ENCODE peak calls at places on chromosomes 13 and 19, in seven cellular contexts. One of them, this sample, is unnamed.

GRCh38 chr19:18453269-18454024 is 15.5 kb upstream of the ISYNA1 start:
- DNase-seq in lower lobe of right lung: no peak
- DNase-seq in RWPE1: no peak
- DNase-seq in ascending aorta: no peak
- DNase-seq in AG09319: no peak
- DNase-seq in left lung: no peak
- DNase-seq in CD8-positive, alpha-beta T cell: no peak
- DNase-seq in this sample: no peak

GRCh38 chr13:50309872-50310594 is 294.8 kb downstream of the KCNRG start:
- DNase-seq in lower lobe of right lung: no peak
- DNase-seq in CD8-positive, alpha-beta T cell: no peak
- DNase-seq in left lung: no peak
- DNase-seq in AG09319: no peak
- DNase-seq in ascending aorta: no peak
- DNase-seq in RWPE1: no peak
- DNase-seq in this sample: no peak

GRCh38 chr13:80665792-80666333 is 324.9 kb upstream of the SPRY2 start:
- DNase-seq in CD8-positive, alpha-beta T cell: no peak
- DNase-seq in lower lobe of right lung: no peak
- DNase-seq in RWPE1: no peak
- DNase-seq in left lung: no peak
- DNase-seq in AG09319: no peak
- DNase-seq in ascending aorta: no peak
- DNase-seq in this sample: no peak

GRCh38 chr13:50691682-50692263 is 151.7 kb downstream of the DLEU7 start:
- DNase-seq in ascending aorta: no peak
- DNase-seq in lower lobe of right lung: no peak
- DNase-seq in AG09319: no peak
- DNase-seq in left lung: no peak
- DNase-seq in CD8-positive, alpha-beta T cell: no peak
- DNase-seq in RWPE1: no peak
- DNase-seq in this sample: no peak

GRCh38 chr13:109964164-109964563 is 177.8 kb upstream of the IRS2 start:
- DNase-seq in left lung: no peak
- DNase-seq in RWPE1: no peak
- DNase-seq in AG09319: no peak
- DNase-seq in ascending aorta: no peak
- DNase-seq in CD8-positive, alpha-beta T cell: no peak
- DNase-seq in lower lobe of right lung: no peak
- DNase-seq in this sample: no peak

GRCh38 chr13:113592571-113592970 is 8.0 kb downstream of the TFDP1 start:
- DNase-seq in RWPE1: no peak
- DNase-seq in CD8-positive, alpha-beta T cell: peak
- DNase-seq in ascending aorta: peak
- DNase-seq in lower lobe of right lung: no peak
- DNase-seq in left lung: no peak
- DNase-seq in AG09319: no peak
- DNase-seq in this sample: no peak

GRCh38 chr19:31969955-31970545 is 375.4 kb upstream of the ZNF507 start:
- DNase-seq in ascending aorta: no peak
- DNase-seq in left lung: no peak
- DNase-seq in CD8-positive, alpha-beta T cell: no peak
- DNase-seq in lower lobe of right lung: no peak
- DNase-seq in AG09319: no peak
- DNase-seq in RWPE1: no peak
- DNase-seq in this sample: no peak

GRCh38 chr13:109272595-109273325 is 513.6 kb downstream of the IRS2 start:
- DNase-seq in RWPE1: no peak
- DNase-seq in ascending aorta: no peak
- DNase-seq in lower lobe of right lung: no peak
- DNase-seq in left lung: no peak
- DNase-seq in CD8-positive, alpha-beta T cell: no peak
- DNase-seq in AG09319: no peak
- DNase-seq in this sample: no peak

GRCh38 chr19:38800577-38801347 is 11.8 kb downstream of the LGALS7B start:
- DNase-seq in CD8-positive, alpha-beta T cell: no peak
- DNase-seq in lower lobe of right lung: no peak
- DNase-seq in left lung: no peak
- DNase-seq in RWPE1: no peak
- DNase-seq in AG09319: no peak
- DNase-seq in ascending aorta: no peak
- DNase-seq in this sample: no peak

GRCh38 chr19:38801359-38802095 is 11.2 kb downstream of the LGALS4 start:
- DNase-seq in left lung: no peak
- DNase-seq in RWPE1: no peak
- DNase-seq in CD8-positive, alpha-beta T cell: no peak
- DNase-seq in ascending aorta: no peak
- DNase-seq in AG09319: no peak
- DNase-seq in lower lobe of right lung: no peak
- DNase-seq in this sample: no peak

GRCh38 chr19:38806371-38806770 is 6.4 kb downstream of the LGALS4 start:
- DNase-seq in RWPE1: no peak
- DNase-seq in left lung: no peak
- DNase-seq in CD8-positive, alpha-beta T cell: no peak
- DNase-seq in lower lobe of right lung: no peak
- DNase-seq in AG09319: no peak
- DNase-seq in ascending aorta: no peak
- DNase-seq in this sample: no peak

GRCh38 chr19:38805180-38805579 is 7.6 kb downstream of the LGALS4 start:
- DNase-seq in AG09319: no peak
- DNase-seq in CD8-positive, alpha-beta T cell: no peak
- DNase-seq in ascending aorta: no peak
- DNase-seq in RWPE1: no peak
- DNase-seq in lower lobe of right lung: no peak
- DNase-seq in left lung: no peak
- DNase-seq in this sample: no peak

DNA sequence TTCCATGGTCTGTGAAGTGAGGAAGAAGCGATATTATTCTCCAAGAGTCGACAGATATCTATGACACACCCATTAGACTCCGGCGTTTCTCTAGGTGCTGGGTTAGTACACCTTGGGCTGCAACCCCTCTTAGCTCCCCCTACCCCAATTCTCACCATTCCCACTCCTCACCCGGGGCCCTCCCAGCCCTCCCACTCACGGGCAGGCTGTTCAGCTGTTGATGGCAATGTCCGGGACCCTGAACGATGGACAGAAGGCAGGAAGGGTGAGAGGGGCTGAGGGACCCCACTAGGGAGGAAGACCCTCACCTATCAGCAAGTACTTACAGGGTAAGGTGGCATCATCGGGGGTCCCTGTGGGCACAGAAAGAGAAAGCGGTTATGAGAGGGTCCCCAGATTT is 9.2 kb downstream of the LGALS4 start:
- DNase-seq in CD8-positive, alpha-beta T cell: no peak
- DNase-seq in ascending aorta: no peak
- DNase-seq in lower lobe of right lung: no peak
- DNase-seq in left lung: no peak
- DNase-seq in RWPE1: no peak
- DNase-seq in AG09319: no peak
- DNase-seq in this sample: no peak
- TF ChIP-seq CTCF in CD8-positive, alpha-beta T cell: no peak
- TF ChIP-seq CTCF in ascending aorta: no peak
- TF ChIP-seq CTCF in lower lobe of right lung: no peak
- TF ChIP-seq CTCF in left lung: no peak
- TF ChIP-seq CTCF in RWPE1: no peak
- TF ChIP-seq CTCF in AG09319: no peak
- TF ChIP-seq CTCF in this sample: no peak

DNA sequence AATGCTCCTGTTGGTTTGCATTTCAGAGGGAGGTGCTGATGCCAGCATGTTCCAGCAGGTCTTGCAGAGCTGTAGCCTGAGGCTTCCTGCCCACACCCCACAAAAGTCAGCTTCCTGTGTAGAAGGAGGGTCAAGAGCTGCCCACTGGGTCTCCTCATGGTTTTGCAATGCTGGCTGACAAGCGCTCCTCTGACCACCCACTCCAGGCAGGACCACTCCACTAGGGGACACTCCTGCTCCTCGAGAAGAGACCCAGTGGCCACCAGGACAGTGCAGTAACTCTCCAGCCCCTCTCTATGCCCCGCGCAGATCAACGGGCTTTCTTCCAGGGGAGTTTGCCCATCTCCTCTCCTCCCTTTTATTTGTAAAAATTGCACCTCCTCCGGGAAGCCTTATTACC is 72.9 kb upstream of the UQCRFS1 start:
- DNase-seq in lower lobe of right lung: no peak
- DNase-seq in RWPE1: no peak
- DNase-seq in CD8-positive, alpha-beta T cell: no peak
- DNase-seq in ascending aorta: no peak
- DNase-seq in AG09319: no peak
- DNase-seq in left lung: no peak
- DNase-seq in this sample: peak
- TF ChIP-seq CTCF in lower lobe of right lung: no peak
- TF ChIP-seq CTCF in RWPE1: no peak
- TF ChIP-seq CTCF in CD8-positive, alpha-beta T cell: no peak
- TF ChIP-seq CTCF in ascending aorta: no peak
- TF ChIP-seq CTCF in AG09319: peak
- TF ChIP-seq CTCF in left lung: no peak
- TF ChIP-seq CTCF in this sample: no peak

DNA sequence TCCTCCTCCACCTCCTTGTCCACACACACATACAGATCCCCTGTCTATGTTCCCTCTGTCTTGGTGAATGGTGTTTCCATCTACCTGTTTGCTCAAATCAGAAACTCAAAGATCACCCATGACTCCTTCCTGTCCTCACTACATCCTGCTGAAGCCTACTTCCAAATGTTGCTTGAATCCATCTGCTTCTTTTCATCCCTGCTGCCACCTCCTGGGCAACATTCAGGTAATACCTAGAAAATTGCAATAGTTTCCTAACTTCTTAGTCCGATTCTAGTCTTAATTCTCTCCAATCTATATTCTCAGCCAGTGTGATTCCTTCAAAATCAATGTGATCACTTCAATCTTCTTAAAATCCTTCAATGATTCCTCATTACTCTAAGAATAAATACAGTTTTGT is 155.5 kb upstream of the STARD13 start:
- DNase-seq in left lung: no peak
- DNase-seq in AG09319: no peak
- DNase-seq in CD8-positive, alpha-beta T cell: no peak
- DNase-seq in RWPE1: peak
- DNase-seq in lower lobe of right lung: no peak
- DNase-seq in ascending aorta: no peak
- DNase-seq in this sample: no peak
- TF ChIP-seq CTCF in left lung: no peak
- TF ChIP-seq CTCF in AG09319: peak
- TF ChIP-seq CTCF in CD8-positive, alpha-beta T cell: no peak
- TF ChIP-seq CTCF in RWPE1: no peak
- TF ChIP-seq CTCF in lower lobe of right lung: no peak
- TF ChIP-seq CTCF in ascending aorta: no peak
- TF ChIP-seq CTCF in this sample: no peak

DNA sequence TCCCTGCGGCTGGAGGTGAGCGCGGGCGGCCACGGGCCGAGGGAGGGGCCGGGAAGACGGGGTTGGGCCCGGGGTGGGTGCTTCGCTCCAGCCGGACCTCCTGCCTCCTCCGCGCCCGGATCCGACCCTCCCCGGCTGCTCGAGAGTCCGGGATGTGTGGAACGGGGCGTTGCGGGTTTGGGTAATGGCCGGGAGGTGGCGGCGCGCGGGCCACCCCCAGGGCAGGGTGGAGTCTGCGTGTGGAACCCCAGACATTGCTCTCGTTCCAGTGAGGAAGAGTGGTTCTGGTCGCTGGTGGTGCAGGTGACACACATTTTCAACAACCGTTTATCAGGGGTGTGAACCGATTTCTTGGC is 38.8 kb downstream of the ARHGEF7 start:
- DNase-seq in CD8-positive, alpha-beta T cell: no peak
- DNase-seq in left lung: peak
- DNase-seq in lower lobe of right lung: no peak
- DNase-seq in ascending aorta: peak
- DNase-seq in RWPE1: peak
- DNase-seq in AG09319: no peak
- DNase-seq in this sample: no peak
- TF ChIP-seq CTCF in CD8-positive, alpha-beta T cell: no peak
- TF ChIP-seq CTCF in left lung: peak
- TF ChIP-seq CTCF in lower lobe of right lung: no peak
- TF ChIP-seq CTCF in ascending aorta: peak
- TF ChIP-seq CTCF in RWPE1: no peak
- TF ChIP-seq CTCF in AG09319: peak
- TF ChIP-seq CTCF in this sample: no peak

GRCh38 chr13:44879452-44880058 is 109.7 kb downstream of the NUFIP1 start:
- DNase-seq in ascending aorta: peak
- DNase-seq in RWPE1: no peak
- DNase-seq in left lung: no peak
- DNase-seq in AG09319: peak
- DNase-seq in lower lobe of right lung: no peak
- DNase-seq in CD8-positive, alpha-beta T cell: no peak
- DNase-seq in this sample: no peak

GRCh38 chr13:44874176-44874575 is 115.1 kb downstream of the NUFIP1 start:
- DNase-seq in lower lobe of right lung: no peak
- DNase-seq in left lung: no peak
- DNase-seq in RWPE1: no peak
- DNase-seq in ascending aorta: peak
- DNase-seq in AG09319: no peak
- DNase-seq in CD8-positive, alpha-beta T cell: no peak
- DNase-seq in this sample: no peak

GRCh38 chr13:44874886-44875630 is 114.2 kb downstream of the NUFIP1 start:
- DNase-seq in left lung: no peak
- DNase-seq in lower lobe of right lung: no peak
- DNase-seq in ascending aorta: peak
- DNase-seq in CD8-positive, alpha-beta T cell: no peak
- DNase-seq in RWPE1: no peak
- DNase-seq in AG09319: no peak
- DNase-seq in this sample: no peak

GRCh38 chr13:44873486-44873885 is 115.8 kb downstream of the NUFIP1 start:
- DNase-seq in CD8-positive, alpha-beta T cell: no peak
- DNase-seq in ascending aorta: peak
- DNase-seq in lower lobe of right lung: no peak
- DNase-seq in AG09319: no peak
- DNase-seq in left lung: no peak
- DNase-seq in RWPE1: no peak
- DNase-seq in this sample: no peak

GRCh38 chr13:44876782-44877324 is 112.4 kb downstream of the NUFIP1 start:
- DNase-seq in lower lobe of right lung: no peak
- DNase-seq in left lung: no peak
- DNase-seq in CD8-positive, alpha-beta T cell: no peak
- DNase-seq in ascending aorta: peak
- DNase-seq in AG09319: no peak
- DNase-seq in RWPE1: no peak
- DNase-seq in this sample: no peak
- TF ChIP-seq CTCF in lower lobe of right lung: no peak
- TF ChIP-seq CTCF in left lung: peak
- TF ChIP-seq CTCF in CD8-positive, alpha-beta T cell: no peak
- TF ChIP-seq CTCF in ascending aorta: no peak
- TF ChIP-seq CTCF in AG09319: no peak
- TF ChIP-seq CTCF in RWPE1: no peak
- TF ChIP-seq CTCF in this sample: no peak

DNA sequence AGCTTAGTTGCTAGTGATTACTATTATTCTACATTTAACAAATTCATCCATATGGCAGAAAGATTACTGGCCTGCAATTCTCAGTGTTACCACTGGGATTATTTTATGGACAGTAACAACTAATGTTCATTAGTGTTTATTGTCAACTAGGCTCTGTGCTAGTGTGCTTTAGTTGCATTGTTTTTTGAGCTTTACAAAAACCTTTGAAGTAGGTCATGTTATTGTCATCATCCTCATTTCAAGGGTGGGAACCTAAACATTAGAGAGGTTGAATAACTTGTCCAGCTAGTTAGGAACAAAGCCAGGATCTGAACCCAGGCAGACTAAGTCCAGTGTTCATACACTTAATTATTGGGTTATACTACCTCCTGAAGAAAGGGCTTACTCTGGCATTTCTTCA is 27.8 kb upstream of the TDRD3 start:
- DNase-seq in CD8-positive, alpha-beta T cell: no peak
- DNase-seq in ascending aorta: no peak
- DNase-seq in RWPE1: no peak
- DNase-seq in AG09319: no peak
- DNase-seq in lower lobe of right lung: no peak
- DNase-seq in left lung: no peak
- DNase-seq in this sample: no peak
- TF ChIP-seq CTCF in CD8-positive, alpha-beta T cell: peak
- TF ChIP-seq CTCF in ascending aorta: peak
- TF ChIP-seq CTCF in RWPE1: no peak
- TF ChIP-seq CTCF in AG09319: no peak
- TF ChIP-seq CTCF in lower lobe of right lung: peak
- TF ChIP-seq CTCF in left lung: peak
- TF ChIP-seq CTCF in this sample: peak